ENCODE peak calls at places on chromosome 4, in nine cellular contexts. One of them, this sample, is unnamed.

GRCh38 chr4:15913631-15913970 is 24.9 kb downstream of the FGFBP1 start:
- DNase-seq in astrocyte of the spinal cord: peak
- DNase-seq in pancreas: no peak
- DNase-seq in gastrocnemius medialis: no peak
- DNase-seq in endothelial cell: no peak
- DNase-seq in cardiac fibroblast: peak
- DNase-seq in sigmoid colon: no peak
- DNase-seq in IMR-90: peak
- DNase-seq in cardiac muscle cell: peak
- DNase-seq in this sample: no peak

GRCh38 chr4:145098675-145099037 is 545 bp downstream of the ABCE1 start:
- DNase-seq in astrocyte of the spinal cord: peak
- DNase-seq in pancreas: peak
- DNase-seq in gastrocnemius medialis: peak
- DNase-seq in endothelial cell: no peak
- DNase-seq in cardiac fibroblast: peak
- DNase-seq in sigmoid colon: peak
- DNase-seq in IMR-90: peak
- DNase-seq in cardiac muscle cell: peak
- DNase-seq in this sample: no peak

GRCh38 chr4:1521821-1522361 is 115.6 kb upstream of the NKX1-1 start:
- DNase-seq in astrocyte of the spinal cord: no peak
- DNase-seq in pancreas: no peak
- DNase-seq in gastrocnemius medialis: no peak
- DNase-seq in endothelial cell: no peak
- DNase-seq in cardiac fibroblast: no peak
- DNase-seq in sigmoid colon: peak
- DNase-seq in IMR-90: no peak
- DNase-seq in cardiac muscle cell: no peak
- DNase-seq in this sample: no peak

GRCh38 chr4:81314897-81315470 is 100.0 kb upstream of the PRKG2 start:
- DNase-seq in astrocyte of the spinal cord: peak
- DNase-seq in pancreas: no peak
- DNase-seq in gastrocnemius medialis: no peak
- DNase-seq in endothelial cell: no peak
- DNase-seq in cardiac fibroblast: peak
- DNase-seq in sigmoid colon: no peak
- DNase-seq in IMR-90: peak
- DNase-seq in cardiac muscle cell: peak
- DNase-seq in this sample: no peak

GRCh38 chr4:186840222-186840701 is 116.6 kb upstream of the FAT1 start:
- DNase-seq in astrocyte of the spinal cord: no peak
- DNase-seq in pancreas: no peak
- DNase-seq in gastrocnemius medialis: peak
- DNase-seq in endothelial cell: no peak
- DNase-seq in cardiac fibroblast: peak
- DNase-seq in sigmoid colon: peak
- DNase-seq in IMR-90: peak
- DNase-seq in cardiac muscle cell: peak
- DNase-seq in this sample: no peak

GRCh38 chr4:184645904-184646610 is 3.2 kb downstream of the CASP3 start:
- DNase-seq in astrocyte of the spinal cord: no peak
- DNase-seq in pancreas: no peak
- DNase-seq in gastrocnemius medialis: no peak
- DNase-seq in endothelial cell: no peak
- DNase-seq in cardiac fibroblast: no peak
- DNase-seq in sigmoid colon: no peak
- DNase-seq in IMR-90: no peak
- DNase-seq in cardiac muscle cell: peak
- DNase-seq in this sample: no peak

GRCh38 chr4:99885063-99885664 is 9.1 kb downstream of the LAMTOR3 start:
- DNase-seq in astrocyte of the spinal cord: peak
- DNase-seq in pancreas: no peak
- DNase-seq in gastrocnemius medialis: no peak
- DNase-seq in endothelial cell: peak
- DNase-seq in cardiac fibroblast: peak
- DNase-seq in sigmoid colon: no peak
- DNase-seq in IMR-90: peak
- DNase-seq in cardiac muscle cell: peak
- DNase-seq in this sample: no peak

GRCh38 chr4:189124149-189124758 is 816.4 kb upstream of the FRG1 start:
- DNase-seq in astrocyte of the spinal cord: peak
- DNase-seq in pancreas: peak
- DNase-seq in gastrocnemius medialis: no peak
- DNase-seq in endothelial cell: peak
- DNase-seq in cardiac fibroblast: peak
- DNase-seq in sigmoid colon: no peak
- DNase-seq in IMR-90: peak
- DNase-seq in cardiac muscle cell: peak
- DNase-seq in this sample: no peak

GRCh38 chr4:100721077-100721476 is 203.3 kb upstream of the EMCN start:
- DNase-seq in astrocyte of the spinal cord: no peak
- DNase-seq in pancreas: no peak
- DNase-seq in gastrocnemius medialis: no peak
- DNase-seq in endothelial cell: no peak
- DNase-seq in cardiac fibroblast: no peak
- DNase-seq in sigmoid colon: no peak
- DNase-seq in IMR-90: no peak
- DNase-seq in cardiac muscle cell: no peak
- DNase-seq in this sample: no peak

GRCh38 chr4:3712112-3712805 is 53.9 kb upstream of the ADRA2C start:
- DNase-seq in astrocyte of the spinal cord: no peak
- DNase-seq in pancreas: no peak
- DNase-seq in gastrocnemius medialis: no peak
- DNase-seq in endothelial cell: no peak
- DNase-seq in cardiac fibroblast: no peak
- DNase-seq in sigmoid colon: no peak
- DNase-seq in IMR-90: no peak
- DNase-seq in cardiac muscle cell: no peak
- DNase-seq in this sample: no peak

GRCh38 chr4:89722517-89722916 is 114.4 kb downstream of the SNCA start:
- DNase-seq in astrocyte of the spinal cord: no peak
- DNase-seq in pancreas: no peak
- DNase-seq in gastrocnemius medialis: no peak
- DNase-seq in endothelial cell: no peak
- DNase-seq in cardiac fibroblast: no peak
- DNase-seq in sigmoid colon: no peak
- DNase-seq in IMR-90: no peak
- DNase-seq in cardiac muscle cell: no peak
- DNase-seq in this sample: no peak

GRCh38 chr4:129231907-129232626 is 136.1 kb downstream of the C4orf33 start:
- DNase-seq in astrocyte of the spinal cord: no peak
- DNase-seq in pancreas: no peak
- DNase-seq in gastrocnemius medialis: no peak
- DNase-seq in endothelial cell: no peak
- DNase-seq in cardiac fibroblast: no peak
- DNase-seq in sigmoid colon: no peak
- DNase-seq in IMR-90: no peak
- DNase-seq in cardiac muscle cell: no peak
- DNase-seq in this sample: no peak

GRCh38 chr4:129230836-129231235 is 134.9 kb downstream of the C4orf33 start:
- DNase-seq in astrocyte of the spinal cord: no peak
- DNase-seq in pancreas: no peak
- DNase-seq in gastrocnemius medialis: no peak
- DNase-seq in endothelial cell: no peak
- DNase-seq in cardiac fibroblast: no peak
- DNase-seq in sigmoid colon: no peak
- DNase-seq in IMR-90: no peak
- DNase-seq in cardiac muscle cell: no peak
- DNase-seq in this sample: no peak

GRCh38 chr4:129236351-129236750 is 140.4 kb downstream of the C4orf33 start:
- DNase-seq in astrocyte of the spinal cord: no peak
- DNase-seq in pancreas: no peak
- DNase-seq in gastrocnemius medialis: no peak
- DNase-seq in endothelial cell: no peak
- DNase-seq in cardiac fibroblast: no peak
- DNase-seq in sigmoid colon: no peak
- DNase-seq in IMR-90: no peak
- DNase-seq in cardiac muscle cell: no peak
- DNase-seq in this sample: no peak

GRCh38 chr4:129232627-129233337 is 136.8 kb downstream of the C4orf33 start:
- DNase-seq in astrocyte of the spinal cord: no peak
- DNase-seq in pancreas: no peak
- DNase-seq in gastrocnemius medialis: no peak
- DNase-seq in endothelial cell: no peak
- DNase-seq in cardiac fibroblast: no peak
- DNase-seq in sigmoid colon: no peak
- DNase-seq in IMR-90: no peak
- DNase-seq in cardiac muscle cell: no peak
- DNase-seq in this sample: no peak

GRCh38 chr4:129233691-129234090 is 137.7 kb downstream of the C4orf33 start:
- DNase-seq in astrocyte of the spinal cord: no peak
- DNase-seq in pancreas: no peak
- DNase-seq in gastrocnemius medialis: no peak
- DNase-seq in endothelial cell: no peak
- DNase-seq in cardiac fibroblast: no peak
- DNase-seq in sigmoid colon: no peak
- DNase-seq in IMR-90: no peak
- DNase-seq in cardiac muscle cell: no peak
- DNase-seq in this sample: no peak
- TF ChIP-seq CTCF in astrocyte of the spinal cord: no peak
- TF ChIP-seq CTCF in pancreas: no peak
- TF ChIP-seq CTCF in gastrocnemius medialis: no peak
- TF ChIP-seq CTCF in endothelial cell: no peak
- TF ChIP-seq CTCF in cardiac fibroblast: no peak
- TF ChIP-seq CTCF in sigmoid colon: no peak
- TF ChIP-seq CTCF in IMR-90: no peak
- TF ChIP-seq CTCF in cardiac muscle cell: no peak
- TF ChIP-seq CTCF in this sample: no peak

GRCh38 chr4:8882239-8882638 is 10.6 kb upstream of the HMX1 start:
- DNase-seq in astrocyte of the spinal cord: no peak
- DNase-seq in pancreas: no peak
- DNase-seq in gastrocnemius medialis: no peak
- DNase-seq in endothelial cell: no peak
- DNase-seq in cardiac fibroblast: no peak
- DNase-seq in sigmoid colon: no peak
- DNase-seq in IMR-90: no peak
- DNase-seq in cardiac muscle cell: no peak
- DNase-seq in this sample: no peak

GRCh38 chr4:8891646-8892555 is 20.3 kb upstream of the HMX1 start:
- DNase-seq in astrocyte of the spinal cord: no peak
- DNase-seq in pancreas: no peak
- DNase-seq in gastrocnemius medialis: no peak
- DNase-seq in endothelial cell: no peak
- DNase-seq in cardiac fibroblast: no peak
- DNase-seq in sigmoid colon: no peak
- DNase-seq in IMR-90: no peak
- DNase-seq in cardiac muscle cell: no peak
- DNase-seq in this sample: no peak

GRCh38 chr4:8891255-8891645 is 19.6 kb upstream of the HMX1 start:
- DNase-seq in astrocyte of the spinal cord: no peak
- DNase-seq in pancreas: no peak
- DNase-seq in gastrocnemius medialis: no peak
- DNase-seq in endothelial cell: no peak
- DNase-seq in cardiac fibroblast: no peak
- DNase-seq in sigmoid colon: no peak
- DNase-seq in IMR-90: peak
- DNase-seq in cardiac muscle cell: no peak
- DNase-seq in this sample: no peak

GRCh38 chr4:8888856-8889255 is 17.2 kb upstream of the HMX1 start:
- DNase-seq in astrocyte of the spinal cord: no peak
- DNase-seq in pancreas: no peak
- DNase-seq in gastrocnemius medialis: no peak
- DNase-seq in endothelial cell: no peak
- DNase-seq in cardiac fibroblast: no peak
- DNase-seq in sigmoid colon: no peak
- DNase-seq in IMR-90: no peak
- DNase-seq in cardiac muscle cell: no peak
- DNase-seq in this sample: no peak

GRCh38 chr4:8886625-8887406 is 15.2 kb upstream of the HMX1 start:
- DNase-seq in astrocyte of the spinal cord: no peak
- DNase-seq in pancreas: no peak
- DNase-seq in gastrocnemius medialis: no peak
- DNase-seq in endothelial cell: no peak
- DNase-seq in cardiac fibroblast: no peak
- DNase-seq in sigmoid colon: no peak
- DNase-seq in IMR-90: no peak
- DNase-seq in cardiac muscle cell: no peak
- DNase-seq in this sample: no peak
- TF ChIP-seq CTCF in astrocyte of the spinal cord: peak
- TF ChIP-seq CTCF in pancreas: peak
- TF ChIP-seq CTCF in gastrocnemius medialis: no peak
- TF ChIP-seq CTCF in endothelial cell: peak
- TF ChIP-seq CTCF in cardiac fibroblast: peak
- TF ChIP-seq CTCF in sigmoid colon: no peak
- TF ChIP-seq CTCF in IMR-90: no peak
- TF ChIP-seq CTCF in cardiac muscle cell: peak
- TF ChIP-seq CTCF in this sample: no peak

GRCh38 chr4:155400893-155401292 is 24.1 kb upstream of the MAP9 start:
- DNase-seq in astrocyte of the spinal cord: no peak
- DNase-seq in pancreas: no peak
- DNase-seq in gastrocnemius medialis: no peak
- DNase-seq in endothelial cell: no peak
- DNase-seq in cardiac fibroblast: no peak
- DNase-seq in sigmoid colon: no peak
- DNase-seq in IMR-90: no peak
- DNase-seq in cardiac muscle cell: no peak
- DNase-seq in this sample: no peak

GRCh38 chr4:155402941-155403340 is 26.2 kb upstream of the MAP9 start:
- DNase-seq in astrocyte of the spinal cord: no peak
- DNase-seq in pancreas: no peak
- DNase-seq in gastrocnemius medialis: no peak
- DNase-seq in endothelial cell: no peak
- DNase-seq in cardiac fibroblast: no peak
- DNase-seq in sigmoid colon: no peak
- DNase-seq in IMR-90: no peak
- DNase-seq in cardiac muscle cell: peak
- DNase-seq in this sample: no peak

GRCh38 chr4:155405059-155405458 is 28.3 kb upstream of the MAP9 start:
- DNase-seq in astrocyte of the spinal cord: peak
- DNase-seq in pancreas: no peak
- DNase-seq in gastrocnemius medialis: no peak
- DNase-seq in endothelial cell: no peak
- DNase-seq in cardiac fibroblast: peak
- DNase-seq in sigmoid colon: no peak
- DNase-seq in IMR-90: peak
- DNase-seq in cardiac muscle cell: peak
- DNase-seq in this sample: no peak

GRCh38 chr4:155407480-155407879 is 30.7 kb upstream of the MAP9 start:
- DNase-seq in astrocyte of the spinal cord: no peak
- DNase-seq in pancreas: no peak
- DNase-seq in gastrocnemius medialis: no peak
- DNase-seq in endothelial cell: no peak
- DNase-seq in cardiac fibroblast: no peak
- DNase-seq in sigmoid colon: no peak
- DNase-seq in IMR-90: peak
- DNase-seq in cardiac muscle cell: no peak
- DNase-seq in this sample: no peak

GRCh38 chr4:155403886-155404285 is 27.1 kb upstream of the MAP9 start:
- DNase-seq in astrocyte of the spinal cord: peak
- DNase-seq in pancreas: no peak
- DNase-seq in gastrocnemius medialis: no peak
- DNase-seq in endothelial cell: no peak
- DNase-seq in cardiac fibroblast: peak
- DNase-seq in sigmoid colon: no peak
- DNase-seq in IMR-90: peak
- DNase-seq in cardiac muscle cell: peak
- DNase-seq in this sample: no peak
- TF ChIP-seq CTCF in astrocyte of the spinal cord: peak
- TF ChIP-seq CTCF in pancreas: no peak
- TF ChIP-seq CTCF in gastrocnemius medialis: no peak
- TF ChIP-seq CTCF in endothelial cell: no peak
- TF ChIP-seq CTCF in cardiac fibroblast: peak
- TF ChIP-seq CTCF in sigmoid colon: peak
- TF ChIP-seq CTCF in IMR-90: peak
- TF ChIP-seq CTCF in cardiac muscle cell: peak
- TF ChIP-seq CTCF in this sample: peak

GRCh38 chr4:176800891-176801534 is 8.3 kb upstream of the VEGFC start:
- DNase-seq in astrocyte of the spinal cord: peak
- DNase-seq in pancreas: no peak
- DNase-seq in gastrocnemius medialis: no peak
- DNase-seq in endothelial cell: no peak
- DNase-seq in cardiac fibroblast: no peak
- DNase-seq in sigmoid colon: no peak
- DNase-seq in IMR-90: peak
- DNase-seq in cardiac muscle cell: no peak
- DNase-seq in this sample: no peak
- TF ChIP-seq CTCF in astrocyte of the spinal cord: no peak
- TF ChIP-seq CTCF in pancreas: no peak
- TF ChIP-seq CTCF in gastrocnemius medialis: no peak
- TF ChIP-seq CTCF in endothelial cell: no peak
- TF ChIP-seq CTCF in cardiac fibroblast: no peak
- TF ChIP-seq CTCF in sigmoid colon: no peak
- TF ChIP-seq CTCF in IMR-90: no peak
- TF ChIP-seq CTCF in cardiac muscle cell: no peak
- TF ChIP-seq CTCF in this sample: no peak

This sample was measured in D721Med.